ENCODE peak calls at places on chromosomes 4 and X, in five cellular contexts. F, B, W, V and G are unnamed samples.

GRCh38 chr4:5708171-5708828 is at the start of gene EVC2:
- DNase-seq in F (peak), B (peak), W (peak), V (peak), G (no peak)

GRCh38 chr4:74543983-74544382 is 99.0 kb downstream of the AREG start:
- DNase-seq in F (no peak), B (no peak), W (peak), V (peak), G (no peak)

GRCh38 chrX:17527135-17527701 is 152.2 kb downstream of the NHS start:
- DNase-seq in F (no peak), B (peak), W (no peak), V (no peak), G (no peak)

GRCh38 chrX:17369294-17369693 is 5.7 kb upstream of the NHS start:
- DNase-seq in F (no peak), B (no peak), W (no peak), V (no peak), G (no peak)

GRCh38 chr4:41538017-41538733 is at the start of gene LIMCH1:
- DNase-seq in F (peak), B (peak), W (peak), V (no peak), G (no peak)

GRCh38 chr4:108502366-108502765 is 118.0 kb upstream of the RPL34 start:
- DNase-seq in F (no peak), B (no peak), W (no peak), V (no peak), G (no peak)

GRCh38 chr4:144820115-144820514 is 174.2 kb downstream of the HHIP start:
- DNase-seq in F (no peak), B (no peak), W (peak), V (no peak), G (no peak)

GRCh38 chr4:176479745-176480144 is 160.0 kb downstream of the SPCS3 start:
- DNase-seq in F (no peak), B (no peak), W (no peak), V (no peak), G (no peak)

GRCh38 chr4:35730414-35730813 is 513.9 kb downstream of the ARAP2 start:
- DNase-seq in F (no peak), B (no peak), W (no peak), V (no peak), G (no peak)

GRCh38 chrX:1592863-1593201 is 1.4 kb downstream of the AKAP17A start:
- DNase-seq in F (no peak), B (no peak), W (peak), V (peak), G (no peak)

GRCh38 chrX:67353651-67354370 is 190.0 kb upstream of the AR start:
- DNase-seq in F (no peak), B (no peak), W (peak), V (no peak), G (no peak)

GRCh38 chrX:42085836-42086235 is 162.5 kb upstream of the CASK start:
- DNase-seq in F (no peak), B (no peak), W (no peak), V (peak), G (no peak)

GRCh38 chr4:144557404-144557803 is 88.6 kb upstream of the HHIP start:
- DNase-seq in F (no peak), B (no peak), W (peak), V (no peak), G (no peak)

GRCh38 chr4:156052116-156052515 is 98.5 kb upstream of the CTSO start:
- DNase-seq in F (no peak), B (no peak), W (no peak), V (no peak), G (no peak)

GRCh38 chr4:156053174-156053573 is 99.5 kb upstream of the CTSO start:
- DNase-seq in F (no peak), B (no peak), W (no peak), V (no peak), G (no peak)
- H3K27ac ChIP-seq in F (no peak), B (no peak), W (no peak), V (no peak), G (no peak)

GRCh38 chr4:3043272-3044020 is 30.9 kb downstream of the HTT-AS start:
- DNase-seq in F (no peak), B (no peak), W (no peak), V (no peak), G (no peak)
- TF ChIP-seq EZH2phosphoT487 in F (no peak), B (no peak), W (no peak), V (no peak), G (no peak)

GRCh38 chrX:133435544-133436124 is 20.3 kb upstream of the GPC4 start:
- DNase-seq in F (peak), B (peak), W (no peak), V (no peak), G (no peak)

GRCh38 chrX:133440081-133440796 is 24.9 kb upstream of the GPC4 start:
- DNase-seq in F (peak), B (peak), W (no peak), V (no peak), G (no peak)

GRCh38 chrX:133437356-133437755 is 22.1 kb upstream of the GPC4 start:
- DNase-seq in F (peak), B (no peak), W (no peak), V (no peak), G (no peak)

GRCh38 chrX:133440797-133441163 is 25.5 kb upstream of the GPC4 start:
- DNase-seq in F (no peak), B (no peak), W (no peak), V (no peak), G (no peak)

DNA sequence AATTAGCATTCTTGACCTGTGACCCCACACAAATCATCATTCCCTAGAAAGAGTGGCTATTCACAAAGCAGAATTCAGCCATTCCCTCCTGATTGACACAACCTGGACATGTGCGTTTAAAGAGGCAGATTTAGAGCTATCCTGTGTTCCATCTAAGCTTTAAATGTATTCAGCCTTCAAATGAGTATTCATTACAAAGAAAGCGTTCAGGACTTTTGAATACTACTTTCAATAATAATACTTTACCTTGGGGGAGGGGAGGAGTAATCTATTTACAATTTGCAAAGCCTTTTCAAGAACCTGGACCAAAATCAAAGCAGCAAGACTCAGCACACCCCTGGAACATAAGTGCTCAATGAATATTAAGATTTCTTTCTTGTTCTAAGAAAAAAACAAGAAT is 22.5 kb upstream of the GPC4 start:
- DNase-seq in F (no peak), B (no peak), W (no peak), V (no peak), G (no peak)
- H3K27ac ChIP-seq in F (peak), B (no peak), W (no peak), V (no peak), G (no peak)

DNA sequence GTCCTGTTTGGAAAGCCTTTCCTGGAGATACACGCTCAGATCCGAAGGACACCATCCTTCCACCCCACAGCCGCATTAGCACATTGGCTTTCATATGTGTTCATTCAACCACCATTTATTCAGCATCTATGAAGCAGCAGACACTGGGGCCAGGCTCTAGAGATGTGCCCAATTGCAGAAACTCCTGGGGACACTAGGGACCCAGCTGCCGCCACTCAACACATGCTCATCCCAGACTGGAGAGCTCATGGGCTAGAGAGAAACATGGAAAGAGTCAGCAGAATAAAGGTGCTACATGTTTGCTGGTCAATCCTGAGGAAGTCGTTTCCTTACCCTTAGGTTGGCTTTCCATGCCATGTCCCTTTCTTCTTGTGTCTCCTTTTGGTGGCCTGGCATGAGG is 7.6 kb downstream of the CTAG1A start:
- DNase-seq in F (no peak), B (no peak), W (no peak), V (no peak), G (no peak)
- TF ChIP-seq EZH2phosphoT487 in F (no peak), B (no peak), W (no peak), V (no peak), G (no peak)

GRCh38 chr4:3638080-3638715 is 106.0 kb upstream of the LRPAP1 start:
- DNase-seq in F (no peak), B (no peak), W (no peak), V (no peak), G (no peak)

GRCh38 chr4:3642056-3642630 is 109.9 kb upstream of the LRPAP1 start:
- DNase-seq in F (no peak), B (no peak), W (no peak), V (no peak), G (no peak)

GRCh38 chr4:3639613-3640586 is 107.7 kb upstream of the LRPAP1 start:
- DNase-seq in F (no peak), B (no peak), W (no peak), V (no peak), G (no peak)

GRCh38 chr4:3641501-3641900 is 109.3 kb upstream of the LRPAP1 start:
- DNase-seq in F (no peak), B (no peak), W (no peak), V (no peak), G (no peak)

GRCh38 chr4:3640587-3640962 is 108.4 kb upstream of the LRPAP1 start:
- DNase-seq in F (no peak), B (no peak), W (peak), V (no peak), G (no peak)
- H3K27ac ChIP-seq in F (no peak), B (no peak), W (no peak), V (no peak), G (no peak)

DNA sequence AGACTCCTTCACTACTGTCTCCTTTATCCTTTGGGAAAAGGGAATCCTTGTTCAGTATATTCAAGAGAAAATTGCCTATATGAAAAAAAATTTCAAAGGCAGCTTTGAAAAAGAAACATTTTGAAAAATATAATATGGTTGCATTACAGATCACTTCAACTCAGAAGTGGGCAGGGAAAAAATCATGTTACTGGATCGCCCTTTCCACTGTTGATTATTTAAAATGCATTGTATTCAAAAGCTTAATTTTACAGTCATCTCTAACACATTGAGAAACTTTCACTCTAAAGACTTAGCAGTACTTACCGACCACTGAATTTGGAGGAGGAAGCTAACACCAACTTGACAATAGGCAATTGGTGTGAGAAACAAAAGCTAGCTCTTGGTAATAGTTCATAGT is 101.8 kb downstream of the CEP135 start:
- DNase-seq in F (no peak), B (no peak), W (no peak), V (no peak), G (peak)
- TF ChIP-seq EZH2phosphoT487 in F (no peak), B (no peak), W (no peak), V (no peak), G (no peak)

DNA sequence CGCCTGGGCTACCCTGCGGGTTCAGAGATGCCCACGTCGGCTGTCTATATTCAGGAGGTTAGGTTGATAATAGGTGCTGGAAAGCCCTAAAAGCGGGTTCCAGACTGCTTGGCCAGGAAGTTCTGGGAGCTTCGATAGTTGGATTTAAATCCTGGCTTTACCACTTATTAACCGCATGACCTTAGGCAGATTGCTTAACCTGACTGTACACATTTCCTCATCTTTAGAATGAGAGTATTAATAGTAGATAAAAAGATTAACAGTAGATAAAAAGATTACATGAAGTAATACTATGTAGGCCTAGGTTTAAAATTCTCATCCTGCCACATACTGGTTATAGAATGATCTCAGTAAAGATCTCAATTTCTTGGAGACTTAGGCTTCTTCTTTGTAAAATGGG is 75.0 kb upstream of the ESX1 start:
- DNase-seq in F (no peak), B (no peak), W (no peak), V (no peak), G (no peak)
- H3K27ac ChIP-seq in F (no peak), B (no peak), W (peak), V (no peak), G (no peak)

GRCh38 chr4:91840359-91840758 is 463.4 kb upstream of the GRID2 start:
- DNase-seq in F (no peak), B (no peak), W (no peak), V (peak), G (no peak)

GRCh38 chr4:91838181-91838861 is 465.4 kb upstream of the GRID2 start:
- DNase-seq in F (no peak), B (no peak), W (no peak), V (no peak), G (no peak)

DNA sequence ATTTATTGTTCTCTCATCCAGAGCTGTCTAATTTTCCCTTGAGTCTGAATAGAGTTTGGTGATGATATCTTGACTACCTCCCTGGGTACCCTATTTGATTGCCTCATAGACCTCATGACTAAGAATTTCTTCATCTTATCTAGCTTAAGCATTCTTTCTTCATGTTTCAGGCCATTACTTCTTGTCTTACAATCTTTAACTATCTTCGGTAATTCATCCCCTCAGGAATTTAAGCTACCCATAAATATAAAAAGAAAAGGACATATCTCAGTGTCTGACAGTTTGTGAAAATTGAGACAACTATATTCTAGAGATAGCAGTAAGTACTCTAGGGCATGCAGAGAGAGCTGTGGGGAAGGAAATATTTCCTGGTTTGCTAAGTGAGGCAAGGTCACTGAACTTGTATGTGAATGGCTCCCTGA is 466.1 kb upstream of the GRID2 start:
- DNase-seq in F (no peak), B (no peak), W (no peak), V (peak), G (no peak)
- TF ChIP-seq EZH2phosphoT487 in F (no peak), B (no peak), W (no peak), V (no peak), G (no peak)

GRCh38 chr4:3709846-3710441 is 56.2 kb upstream of the ADRA2C start:
- DNase-seq in F (no peak), B (no peak), W (no peak), V (no peak), G (no peak)
- H3K27ac ChIP-seq in F (no peak), B (no peak), W (no peak), V (no peak), G (no peak)

GRCh38 chr4:16261313-16261878 is 35.1 kb upstream of the TAPT1 start:
- DNase-seq in F (no peak), B (no peak), W (no peak), V (no peak), G (peak)

GRCh38 chr4:16262188-16262587 is 35.9 kb upstream of the TAPT1 start:
- DNase-seq in F (no peak), B (no peak), W (no peak), V (no peak), G (peak)

GRCh38 chr4:16267639-16268038 is 41.4 kb upstream of the TAPT1 start:
- DNase-seq in F (no peak), B (no peak), W (no peak), V (no peak), G (no peak)

GRCh38 chr4:16265820-16266219 is 39.5 kb upstream of the TAPT1 start:
- DNase-seq in F (no peak), B (no peak), W (no peak), V (no peak), G (no peak)

DNA sequence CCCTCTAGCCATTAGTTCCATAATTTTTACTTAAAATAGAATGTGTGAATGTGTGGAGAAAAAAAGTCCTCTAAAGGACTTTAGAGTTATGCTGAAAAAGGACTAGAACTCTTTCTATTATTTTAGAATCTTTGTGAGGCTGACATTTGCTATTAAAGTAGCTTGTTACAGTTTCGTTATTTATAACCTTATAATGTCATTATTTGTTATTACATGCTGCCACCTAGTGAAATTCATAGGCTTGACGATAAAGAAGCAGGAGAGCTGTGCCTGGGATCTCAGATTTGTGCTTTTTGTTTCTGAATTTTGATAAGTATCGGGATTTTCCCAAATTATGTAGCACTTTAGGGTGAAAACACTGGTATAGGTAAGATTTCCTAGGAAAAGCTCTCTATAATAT is 38.5 kb upstream of the TAPT1 start:
- DNase-seq in F (peak), B (peak), W (peak), V (peak), G (peak)
- TF ChIP-seq EZH2phosphoT487 in F (no peak), B (no peak), W (no peak), V (no peak), G (no peak)